ENCODE peak calls at places on chromosomes 16 and 17, in six cellular contexts. C, H, F, N, J and Q are unnamed samples.

GRCh38 chr16:53166099-53166498 is 111.3 kb downstream of the CHD9 start:
- DNase-seq in J (no peak), N (no peak), H (no peak), C (no peak), F (no peak), Q (no peak)

GRCh38 chr16:50731130-50731988 is 10.5 kb upstream of the CYLD start:
- DNase-seq in N (no peak), F (no peak), J (no peak), H (no peak), C (no peak), Q (no peak)

GRCh38 chr16:77531741-77532140 is 96.9 kb upstream of the ADAMTS18 start:
- DNase-seq in J (no peak), F (no peak), H (no peak), N (no peak), C (no peak), Q (no peak)

GRCh38 chr17:5418858-5419355 is 555 bp downstream of the NUP88 start:
- DNase-seq in N (peak; percentile 52), C (peak; percentile 21), H (peak; percentile 84), J (no peak), F (peak; percentile 52), Q (peak; percentile 51)

GRCh38 chr16:88830250-88830649 is 18.5 kb upstream of the APRT start:
- DNase-seq in N (no peak), C (no peak), F (no peak), J (peak; percentile 73), H (no peak), Q (no peak)

GRCh38 chr17:30519707-30520106 is 42.5 kb downstream of the GOSR1 start:
- DNase-seq in N (no peak), J (no peak), H (no peak), C (no peak), F (no peak), Q (no peak)

GRCh38 chr17:14352139-14352538 is 51.3 kb downstream of the HS3ST3B1 start:
- DNase-seq in J (no peak), C (no peak), H (no peak), F (no peak), N (no peak), Q (no peak)

GRCh38 chr16:9703731-9704130 is 478.5 kb downstream of the GRIN2A start:
- DNase-seq in H (no peak), C (no peak), J (no peak), N (no peak), F (no peak), Q (no peak)

GRCh38 chr16:55508941-55509920 is at the start of gene LPCAT2:
- DNase-seq in C (peak; percentile 87), H (no peak), N (peak; percentile 77), F (peak; percentile 91), J (peak; percentile 94), Q (peak; percentile 83)

GRCh38 chr16:4613636-4614570 is 785 bp downstream of the UBALD1 start:
- DNase-seq in N (no peak), J (peak; percentile 75), C (peak; percentile 35), H (no peak), F (no peak), Q (no peak)

GRCh38 chr17:17229416-17230098 is 7.4 kb downstream of the FLCN start:
- DNase-seq in N (no peak), C (no peak), F (no peak), J (no peak), H (no peak), Q (no peak)

GRCh38 chr16:57607676-57608461 is 20.6 kb upstream of the ADGRG1 start:
- DNase-seq in J (no peak), N (no peak), F (no peak), C (peak; percentile 7), H (no peak), Q (no peak)

GRCh38 chr17:38747385-38748328 is 479 bp downstream of the PCGF2 start:
- DNase-seq in F (no peak), J (peak; percentile 78), N (peak; percentile 65), C (peak; percentile 74), H (no peak), Q (no peak)

GRCh38 chr16:74738134-74738541 is 36.5 kb downstream of the FA2H start:
- DNase-seq in F (peak; percentile 75), H (no peak), J (no peak), C (no peak), N (no peak), Q (no peak)

GRCh38 chr17:57832711-57833596 is 16.9 kb downstream of the MRPS23 start:
- DNase-seq in C (peak; percentile 64), J (peak; percentile 66), N (peak; percentile 77), F (peak; percentile 75), H (no peak), Q (peak; percentile 55)

GRCh38 chr17:80449930-80450576 is 26.4 kb downstream of the NPTX1 start:
- DNase-seq in C (no peak), N (no peak), H (no peak), F (no peak), J (no peak), Q (no peak)

GRCh38 chr16:51132484-51132883 is 18.6 kb downstream of the SALL1 start:
- DNase-seq in J (no peak), H (no peak), N (no peak), C (no peak), F (no peak), Q (no peak)

GRCh38 chr17:76453431-76453743 is 435 bp upstream of the UBE2O start:
- DNase-seq in N (no peak), H (no peak), C (no peak), F (no peak), J (no peak), Q (no peak)

GRCh38 chr16:10941127-10941933 is 938 bp downstream of the DEXI start:
- DNase-seq in F (no peak), J (peak; percentile 61), N (no peak), H (no peak), C (no peak), Q (peak; percentile 47)

GRCh38 chr17:35752471-35752870 is 568 bp downstream of the GAS2L2 start:
- DNase-seq in F (peak; percentile 82), N (no peak), C (no peak), J (no peak), H (no peak), Q (no peak)

GRCh38 chr16:85370543-85370880 is 242.6 kb upstream of the GSE1 start:
- DNase-seq in C (no peak), F (no peak), J (no peak), N (no peak), H (no peak), Q (no peak)

GRCh38 chr17:48645639-48646182 is 19.6 kb upstream of the HOXB9 start:
- DNase-seq in C (no peak), J (no peak), N (no peak), H (no peak), F (no peak), Q (no peak)

GRCh38 chr17:48647103-48647963 is 21.2 kb upstream of the HOXB9 start:
- DNase-seq in H (no peak), C (no peak), N (no peak), J (no peak), F (no peak), Q (no peak)

GRCh38 chr17:48646183-48647102 is 20.3 kb upstream of the HOXB9 start:
- DNase-seq in C (no peak), J (no peak), F (no peak), N (no peak), H (no peak), Q (no peak)

GRCh38 chr17:48649741-48650140 is 23.6 kb upstream of the HOXB9 start:
- DNase-seq in C (no peak), H (no peak), J (no peak), N (no peak), F (no peak), Q (no peak)

DNA sequence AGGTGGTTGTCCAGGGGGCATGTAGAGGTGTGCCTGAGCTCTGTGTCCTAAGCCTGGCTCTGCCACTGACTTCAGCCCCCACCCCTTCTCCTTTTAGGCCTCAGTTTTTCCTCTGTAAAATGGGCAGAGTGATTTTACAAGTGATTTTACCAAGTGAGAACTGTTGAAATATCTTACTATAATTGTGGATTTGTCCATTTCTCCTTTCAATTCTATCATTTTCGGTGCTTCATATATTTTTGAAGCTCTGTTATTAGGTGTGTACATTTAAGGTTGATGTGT is 21.7 kb upstream of the HOXB9 start:
- DNase-seq in F (no peak), C (no peak), J (no peak), N (no peak), H (no peak), Q (no peak)
- H3K4me3 ChIP-seq in F (peak overlapping the region; percentile 49), C (no peak overlapping the region), J (no peak overlapping the region), N (no peak overlapping the region), H (peak overlapping the region; percentile 70), Q (no peak overlapping the region)

GRCh38 chr17:74213897-74214386 is 571 bp downstream of the TTYH2 start:
- DNase-seq in C (peak; percentile 63), F (no peak), N (no peak), J (peak; percentile 77), H (no peak), Q (no peak)
- H3K27ac ChIP-seq in C (peak overlapping the region; percentile 85), F (peak overlapping the region; percentile 75), N (peak overlapping the region; percentile 26), J (no peak overlapping the region), H (no peak overlapping the region), Q (no peak overlapping the region)

DNA sequence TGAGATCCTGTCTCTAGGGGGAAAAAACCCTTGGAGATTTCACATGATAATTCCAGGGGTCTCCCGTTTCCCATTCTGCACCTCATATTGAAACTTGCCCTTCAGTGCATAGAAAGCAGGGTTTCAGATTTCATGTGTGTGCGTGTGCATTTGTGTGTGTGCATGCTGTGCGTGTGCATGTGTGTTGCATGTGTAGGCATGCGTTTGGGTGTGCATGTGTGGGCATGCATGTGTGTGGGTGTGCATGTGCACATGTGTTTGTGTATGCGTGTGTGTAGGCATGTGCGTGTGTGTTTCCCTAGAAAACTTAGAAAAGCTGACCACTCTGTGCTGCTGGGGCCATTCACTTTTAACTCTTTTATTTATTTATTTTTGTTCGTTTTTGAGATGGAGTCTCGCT is 40.0 kb downstream of the IL21R start:
- DNase-seq in H (no peak), C (no peak), J (no peak), F (no peak), N (no peak), Q (no peak)
- TF ChIP-seq POLR2A in H (peak; percentile 81), C (no peak), J (no peak), F (no peak), N (no peak), Q (no peak)

GRCh38 chr16:3028716-3029319 is 5.0 kb downstream of the THOC6 start:
- DNase-seq in F (no peak), H (no peak), N (no peak), J (no peak), C (no peak), Q (no peak)
- H3K4me3 ChIP-seq in F (peak overlapping the region; percentile 2), H (no peak overlapping the region), N (no peak overlapping the region), J (no peak overlapping the region), C (no peak overlapping the region), Q (no peak overlapping the region)

GRCh38 chr17:53628011-53628410 is 194.7 kb upstream of the KIF2B start:
- DNase-seq in H (no peak), N (no peak), F (no peak), J (no peak), C (no peak), Q (no peak)
- H3K27ac ChIP-seq in H (no peak overlapping the region), N (no peak overlapping the region), F (no peak overlapping the region), J (no peak overlapping the region), C (no peak overlapping the region), Q (no peak overlapping the region)